ENCODE peak calls at places on chromosomes 5 and 9, in seven cellular contexts. One of them, this sample, is unnamed.

GRCh38 chr5:56330167-56330566 is 97.0 kb upstream of the ANKRD55 start:
- ATAC-seq in HCT116: no peak
- ATAC-seq in right cardiac atrium: no peak
- ATAC-seq in IMR-90: no peak
- ATAC-seq in pancreas: no peak
- ATAC-seq in body of pancreas: peak; percentile 9
- ATAC-seq in A549: no peak
- ATAC-seq in this sample: no peak

GRCh38 chr5:37553720-37554402 is 174.7 kb downstream of the WDR70 start:
- ATAC-seq in IMR-90: peak; percentile 19
- ATAC-seq in pancreas: no peak
- ATAC-seq in body of pancreas: no peak
- ATAC-seq in right cardiac atrium: no peak
- ATAC-seq in A549: no peak
- ATAC-seq in HCT116: no peak
- ATAC-seq in this sample: no peak

GRCh38 chr9:119370816-119371215 is 1.6 kb upstream of the BRINP1 start:
- ATAC-seq in right cardiac atrium: no peak
- ATAC-seq in HCT116: no peak
- ATAC-seq in IMR-90: no peak
- ATAC-seq in A549: no peak
- ATAC-seq in pancreas: no peak
- ATAC-seq in body of pancreas: no peak
- ATAC-seq in this sample: no peak

GRCh38 chr9:129021091-129021490 is 7.0 kb downstream of the SH3GLB2 start:
- ATAC-seq in right cardiac atrium: no peak
- ATAC-seq in A549: no peak
- ATAC-seq in pancreas: peak; percentile 8
- ATAC-seq in IMR-90: no peak
- ATAC-seq in HCT116: no peak
- ATAC-seq in body of pancreas: no peak
- ATAC-seq in this sample: peak; percentile 30

GRCh38 chr5:53603009-53603687 is 42.7 kb downstream of the NDUFS4 start:
- ATAC-seq in A549: no peak
- ATAC-seq in body of pancreas: no peak
- ATAC-seq in IMR-90: no peak
- ATAC-seq in pancreas: no peak
- ATAC-seq in right cardiac atrium: peak; percentile 83
- ATAC-seq in HCT116: no peak
- ATAC-seq in this sample: no peak

GRCh38 chr9:79658926-79659325 is 87.2 kb downstream of the TLE4 start:
- ATAC-seq in right cardiac atrium: no peak
- ATAC-seq in A549: no peak
- ATAC-seq in HCT116: no peak
- ATAC-seq in body of pancreas: no peak
- ATAC-seq in IMR-90: no peak
- ATAC-seq in pancreas: no peak
- ATAC-seq in this sample: no peak

GRCh38 chr9:109020113-109020512 is 6.8 kb upstream of the CTNNAL1 start:
- ATAC-seq in IMR-90: no peak
- ATAC-seq in body of pancreas: no peak
- ATAC-seq in pancreas: no peak
- ATAC-seq in HCT116: no peak
- ATAC-seq in A549: no peak
- ATAC-seq in right cardiac atrium: no peak
- ATAC-seq in this sample: no peak

GRCh38 chr9:113186241-113186755 is 34.8 kb downstream of the FKBP15 start:
- ATAC-seq in pancreas: no peak
- ATAC-seq in IMR-90: no peak
- ATAC-seq in body of pancreas: no peak
- ATAC-seq in HCT116: no peak
- ATAC-seq in A549: no peak
- ATAC-seq in right cardiac atrium: no peak
- ATAC-seq in this sample: no peak

GRCh38 chr5:100746730-100747129 is 156.4 kb downstream of the ST8SIA4 start:
- ATAC-seq in pancreas: peak; percentile 44
- ATAC-seq in IMR-90: no peak
- ATAC-seq in A549: no peak
- ATAC-seq in HCT116: no peak
- ATAC-seq in right cardiac atrium: peak; percentile 36
- ATAC-seq in body of pancreas: no peak
- ATAC-seq in this sample: no peak

GRCh38 chr9:95757026-95757425 is 118.5 kb upstream of the ERCC6L2 start:
- ATAC-seq in pancreas: peak; percentile 53
- ATAC-seq in HCT116: no peak
- ATAC-seq in IMR-90: peak; percentile 92
- ATAC-seq in body of pancreas: peak; percentile 54
- ATAC-seq in A549: no peak
- ATAC-seq in right cardiac atrium: peak; percentile 75
- ATAC-seq in this sample: peak; percentile 79

GRCh38 chr5:143084452-143084851 is 314.3 kb downstream of the ARHGAP26 start:
- ATAC-seq in body of pancreas: no peak
- ATAC-seq in IMR-90: no peak
- ATAC-seq in right cardiac atrium: peak; percentile 73
- ATAC-seq in pancreas: no peak
- ATAC-seq in A549: no peak
- ATAC-seq in HCT116: no peak
- ATAC-seq in this sample: no peak

GRCh38 chr5:77017668-77018067 is 12.5 kb upstream of the AGGF1 start:
- ATAC-seq in IMR-90: no peak
- ATAC-seq in A549: no peak
- ATAC-seq in right cardiac atrium: no peak
- ATAC-seq in body of pancreas: no peak
- ATAC-seq in HCT116: no peak
- ATAC-seq in pancreas: no peak
- ATAC-seq in this sample: no peak

GRCh38 chr5:132447196-132447595 is 43.4 kb downstream of the IRF1 start:
- ATAC-seq in HCT116: no peak
- ATAC-seq in IMR-90: no peak
- ATAC-seq in A549: no peak
- ATAC-seq in pancreas: peak; percentile 21
- ATAC-seq in body of pancreas: no peak
- ATAC-seq in right cardiac atrium: peak; percentile 4
- ATAC-seq in this sample: no peak

GRCh38 chr9:88593537-88594185 is 58.7 kb downstream of the NXNL2 start:
- ATAC-seq in right cardiac atrium: peak; percentile 80
- ATAC-seq in pancreas: peak; percentile 85
- ATAC-seq in A549: peak; percentile 83
- ATAC-seq in IMR-90: peak; percentile 90
- ATAC-seq in HCT116: peak; percentile 81
- ATAC-seq in body of pancreas: no peak
- ATAC-seq in this sample: peak; percentile 73

GRCh38 chr5:112257961-112258360 is 161.1 kb downstream of the EPB41L4A start:
- ATAC-seq in pancreas: no peak
- ATAC-seq in HCT116: no peak
- ATAC-seq in right cardiac atrium: no peak
- ATAC-seq in body of pancreas: no peak
- ATAC-seq in IMR-90: no peak
- ATAC-seq in A549: no peak
- ATAC-seq in this sample: no peak

GRCh38 chr5:59575648-59576290 is 317.8 kb downstream of the PDE4D start:
- ATAC-seq in HCT116: no peak
- ATAC-seq in IMR-90: no peak
- ATAC-seq in right cardiac atrium: no peak
- ATAC-seq in pancreas: no peak
- ATAC-seq in body of pancreas: no peak
- ATAC-seq in A549: peak; percentile 50
- ATAC-seq in this sample: no peak

GRCh38 chr9:137316012-137316981 is 14.2 kb upstream of the NRARP start:
- ATAC-seq in right cardiac atrium: no peak
- ATAC-seq in IMR-90: peak; percentile 57
- ATAC-seq in HCT116: peak; percentile 71
- ATAC-seq in body of pancreas: peak; percentile 3
- ATAC-seq in A549: peak; percentile 50
- ATAC-seq in pancreas: no peak
- ATAC-seq in this sample: no peak

GRCh38 chr9:128677787-128678186 is 11.2 kb upstream of the SET start:
- ATAC-seq in A549: no peak
- ATAC-seq in HCT116: no peak
- ATAC-seq in IMR-90: no peak
- ATAC-seq in pancreas: no peak
- ATAC-seq in body of pancreas: no peak
- ATAC-seq in right cardiac atrium: no peak
- ATAC-seq in this sample: no peak

GRCh38 chr5:119333421-119333851 is 22.4 kb upstream of the TNFAIP8 start:
- ATAC-seq in IMR-90: no peak
- ATAC-seq in body of pancreas: no peak
- ATAC-seq in HCT116: no peak
- ATAC-seq in right cardiac atrium: no peak
- ATAC-seq in pancreas: no peak
- ATAC-seq in A549: no peak
- ATAC-seq in this sample: no peak
- H3K4me1 ChIP-seq in IMR-90: peaks cover 16% of the 10 kb centered on the region
- H3K4me1 ChIP-seq in body of pancreas: peaks cover 14% of the 10 kb centered on the region
- H3K4me1 ChIP-seq in HCT116: no peaks in the 10 kb centered on the region
- H3K4me1 ChIP-seq in right cardiac atrium: no peaks in the 10 kb centered on the region
- H3K4me1 ChIP-seq in pancreas: peaks cover 4% of the 10 kb centered on the region
- H3K4me1 ChIP-seq in A549: peaks cover 41% of the 10 kb centered on the region
- H3K4me1 ChIP-seq in this sample: no peaks in the 10 kb centered on the region

GRCh38 chr5:179269781-179270543 is 75.3 kb downstream of the ADAMTS2 start:
- ATAC-seq in pancreas: no peak
- ATAC-seq in IMR-90: no peak
- ATAC-seq in right cardiac atrium: no peak
- ATAC-seq in HCT116: no peak
- ATAC-seq in A549: no peak
- ATAC-seq in body of pancreas: no peak
- ATAC-seq in this sample: no peak

GRCh38 chr5:179272326-179273073 is 72.8 kb downstream of the ADAMTS2 start:
- ATAC-seq in body of pancreas: no peak
- ATAC-seq in right cardiac atrium: no peak
- ATAC-seq in IMR-90: no peak
- ATAC-seq in HCT116: no peak
- ATAC-seq in pancreas: no peak
- ATAC-seq in A549: no peak
- ATAC-seq in this sample: no peak

GRCh38 chr5:179270581-179271300 is 74.5 kb downstream of the ADAMTS2 start:
- ATAC-seq in body of pancreas: peak; percentile 12
- ATAC-seq in pancreas: no peak
- ATAC-seq in A549: no peak
- ATAC-seq in right cardiac atrium: peak; percentile 21
- ATAC-seq in HCT116: no peak
- ATAC-seq in IMR-90: peak; percentile 22
- ATAC-seq in this sample: peak; percentile 25

GRCh38 chr5:179271821-179272325 is 73.4 kb downstream of the ADAMTS2 start:
- ATAC-seq in HCT116: no peak
- ATAC-seq in pancreas: no peak
- ATAC-seq in right cardiac atrium: no peak
- ATAC-seq in body of pancreas: no peak
- ATAC-seq in IMR-90: no peak
- ATAC-seq in A549: no peak
- ATAC-seq in this sample: no peak

DNA sequence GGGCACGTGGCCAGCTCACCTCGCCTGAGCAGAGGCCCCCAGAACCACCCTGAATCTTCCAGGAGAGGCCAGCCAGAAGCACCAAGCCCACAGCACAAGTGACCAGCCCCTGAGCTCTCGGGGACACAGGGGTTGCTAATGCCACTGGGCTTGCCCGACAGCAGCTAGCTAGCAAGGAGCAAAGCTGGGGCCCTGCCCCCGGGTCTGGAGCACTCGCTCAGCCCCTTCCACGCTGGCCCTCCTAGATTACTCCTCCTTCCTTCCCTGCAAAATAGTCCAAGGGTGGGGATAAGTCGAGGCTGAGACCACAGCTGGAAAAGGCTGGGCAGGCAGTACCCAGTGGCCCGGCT is 74.0 kb downstream of the ADAMTS2 start:
- ATAC-seq in pancreas: no peak
- ATAC-seq in HCT116: no peak
- ATAC-seq in body of pancreas: no peak
- ATAC-seq in IMR-90: no peak
- ATAC-seq in A549: no peak
- ATAC-seq in right cardiac atrium: no peak
- ATAC-seq in this sample: no peak
- H3K4me1 ChIP-seq in pancreas: no peaks in the 10 kb centered on the region
- H3K4me1 ChIP-seq in HCT116: no peaks in the 10 kb centered on the region
- H3K4me1 ChIP-seq in body of pancreas: no peaks in the 10 kb centered on the region
- H3K4me1 ChIP-seq in IMR-90: peaks cover 76% of the 10 kb centered on the region
- H3K4me1 ChIP-seq in A549: no peaks in the 10 kb centered on the region
- H3K4me1 ChIP-seq in right cardiac atrium: no peaks in the 10 kb centered on the region
- H3K4me1 ChIP-seq in this sample: no peaks in the 10 kb centered on the region

GRCh38 chr5:175659546-175660248 is 1.8 kb downstream of the HRH2 start:
- ATAC-seq in IMR-90: no peak
- ATAC-seq in A549: no peak
- ATAC-seq in pancreas: no peak
- ATAC-seq in right cardiac atrium: no peak
- ATAC-seq in HCT116: no peak
- ATAC-seq in body of pancreas: no peak
- ATAC-seq in this sample: no peak
- H3K4me1 ChIP-seq in IMR-90: no peaks in the 10 kb centered on the region
- H3K4me1 ChIP-seq in A549: peaks cover 9% of the 10 kb centered on the region
- H3K4me1 ChIP-seq in pancreas: no peaks in the 10 kb centered on the region
- H3K4me1 ChIP-seq in right cardiac atrium: peaks cover 8% of the 10 kb centered on the region
- H3K4me1 ChIP-seq in HCT116: no peaks in the 10 kb centered on the region
- H3K4me1 ChIP-seq in body of pancreas: peaks cover 12% of the 10 kb centered on the region
- H3K4me1 ChIP-seq in this sample: no peaks in the 10 kb centered on the region

GRCh38 chr9:114387678-114388431 is at the start of gene AKNA:
- ATAC-seq in pancreas: peak; percentile 54
- ATAC-seq in A549: no peak
- ATAC-seq in body of pancreas: peak; percentile 28
- ATAC-seq in IMR-90: peak; percentile 72
- ATAC-seq in right cardiac atrium: peak; percentile 75
- ATAC-seq in HCT116: no peak
- ATAC-seq in this sample: peak; percentile 80

GRCh38 chr9:114389612-114390368 is 2.0 kb upstream of the AKNA start:
- ATAC-seq in pancreas: no peak
- ATAC-seq in A549: no peak
- ATAC-seq in IMR-90: no peak
- ATAC-seq in right cardiac atrium: no peak
- ATAC-seq in HCT116: no peak
- ATAC-seq in body of pancreas: no peak
- ATAC-seq in this sample: no peak

GRCh38 chr9:114390952-114391351 is 3.2 kb upstream of the AKNA start:
- ATAC-seq in body of pancreas: no peak
- ATAC-seq in HCT116: no peak
- ATAC-seq in A549: no peak
- ATAC-seq in pancreas: no peak
- ATAC-seq in right cardiac atrium: no peak
- ATAC-seq in IMR-90: no peak
- ATAC-seq in this sample: no peak

GRCh38 chr9:114386886-114387677 is 700 bp downstream of the AKNA start:
- ATAC-seq in body of pancreas: no peak
- ATAC-seq in IMR-90: peak; percentile 44
- ATAC-seq in A549: no peak
- ATAC-seq in right cardiac atrium: peak; percentile 14
- ATAC-seq in HCT116: no peak
- ATAC-seq in pancreas: peak; percentile 43
- ATAC-seq in this sample: peak; percentile 14

DNA sequence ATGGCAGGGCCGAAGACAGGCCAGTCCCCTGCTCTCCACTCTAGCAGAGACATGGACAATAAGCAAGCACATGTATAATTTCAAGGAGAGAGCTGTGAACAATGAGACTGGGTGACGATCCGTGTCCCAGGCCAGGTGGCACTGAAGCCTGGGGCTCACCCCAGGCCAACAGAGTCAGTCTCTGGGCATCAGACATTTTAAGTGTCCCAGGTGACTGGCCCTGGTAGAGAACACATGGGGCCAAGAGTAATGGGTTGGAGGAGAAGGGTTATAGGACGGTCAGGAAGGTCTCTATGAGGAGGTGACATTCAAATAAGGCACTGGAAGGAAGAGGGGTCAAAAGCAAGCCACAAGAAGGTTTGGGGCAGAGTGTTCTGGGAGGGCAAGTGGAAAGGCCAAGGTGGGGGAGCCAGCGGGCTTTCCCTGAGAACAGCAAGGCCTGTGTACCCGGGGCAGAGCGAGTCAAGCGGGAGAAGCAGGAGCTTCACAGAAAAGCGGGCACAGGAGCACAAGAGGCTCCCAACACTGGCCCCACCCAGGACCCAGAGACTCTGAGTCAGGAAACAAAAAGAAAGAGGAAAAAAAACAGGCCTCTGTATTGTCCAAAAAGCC is 1.1 kb upstream of the AKNA start:
- ATAC-seq in IMR-90: no peak
- ATAC-seq in pancreas: no peak
- ATAC-seq in body of pancreas: no peak
- ATAC-seq in right cardiac atrium: no peak
- ATAC-seq in HCT116: no peak
- ATAC-seq in A549: no peak
- ATAC-seq in this sample: no peak
- H3K4me1 ChIP-seq in IMR-90: peaks cover 24% of the 10 kb centered on the region
- H3K4me1 ChIP-seq in pancreas: peaks cover 11% of the 10 kb centered on the region
- H3K4me1 ChIP-seq in body of pancreas: peaks cover 26% of the 10 kb centered on the region
- H3K4me1 ChIP-seq in right cardiac atrium: peaks cover 10% of the 10 kb centered on the region
- H3K4me1 ChIP-seq in HCT116: peaks cover 13% of the 10 kb centered on the region
- H3K4me1 ChIP-seq in A549: peaks cover 14% of the 10 kb centered on the region
- H3K4me1 ChIP-seq in this sample: peaks cover 49% of the 10 kb centered on the region

This sample was measured in gastroesophageal sphincter.